ENCODE peak calls at places on chromosomes 7 and 10, in ten cellular contexts. One of them, this sample, is unnamed.

GRCh38 chr7:150862356-150862755 is 10.0 kb downstream of the AOC1 start:
- DNase-seq in CD4-positive, alpha-beta T cell: no peak
- DNase-seq in RWPE1: no peak
- DNase-seq in AG09319: no peak
- DNase-seq in GM20000: no peak
- DNase-seq in cardiac muscle cell: no peak
- DNase-seq in WTC11: no peak
- DNase-seq in A673: no peak
- DNase-seq in mucosa of descending colon: no peak
- DNase-seq in HCT116: no peak
- DNase-seq in this sample: no peak

GRCh38 chr10:77301305-77301730 is 336.3 kb downstream of the KCNMA1 start:
- DNase-seq in mucosa of descending colon: no peak
- DNase-seq in cardiac muscle cell: peak; percentile 56
- DNase-seq in A673: no peak
- DNase-seq in GM20000: no peak
- DNase-seq in CD4-positive, alpha-beta T cell: no peak
- DNase-seq in AG09319: no peak
- DNase-seq in WTC11: no peak
- DNase-seq in HCT116: no peak
- DNase-seq in RWPE1: peak; percentile 30
- DNase-seq in this sample: no peak

GRCh38 chr7:24653316-24654085 is 80.2 kb downstream of the PALS2 start:
- DNase-seq in HCT116: no peak
- DNase-seq in RWPE1: no peak
- DNase-seq in CD4-positive, alpha-beta T cell: no peak
- DNase-seq in AG09319: no peak
- DNase-seq in cardiac muscle cell: no peak
- DNase-seq in A673: peak; percentile 60
- DNase-seq in GM20000: no peak
- DNase-seq in WTC11: no peak
- DNase-seq in mucosa of descending colon: no peak
- DNase-seq in this sample: no peak

GRCh38 chr10:22259280-22259679 is 41.5 kb upstream of the EBLN1 start:
- DNase-seq in cardiac muscle cell: peak; percentile 60
- DNase-seq in mucosa of descending colon: no peak
- DNase-seq in RWPE1: no peak
- DNase-seq in A673: no peak
- DNase-seq in HCT116: no peak
- DNase-seq in AG09319: no peak
- DNase-seq in CD4-positive, alpha-beta T cell: no peak
- DNase-seq in WTC11: no peak
- DNase-seq in GM20000: peak; percentile 40
- DNase-seq in this sample: no peak

GRCh38 chr7:71497233-71497946 is 365.4 kb downstream of the GALNT17 start:
- DNase-seq in RWPE1: no peak
- DNase-seq in A673: no peak
- DNase-seq in AG09319: no peak
- DNase-seq in HCT116: no peak
- DNase-seq in CD4-positive, alpha-beta T cell: no peak
- DNase-seq in GM20000: no peak
- DNase-seq in mucosa of descending colon: no peak
- DNase-seq in cardiac muscle cell: no peak
- DNase-seq in WTC11: no peak
- DNase-seq in this sample: no peak

GRCh38 chr10:63227207-63227895 is 94.2 kb downstream of the NRBF2 start:
- DNase-seq in cardiac muscle cell: no peak
- DNase-seq in mucosa of descending colon: no peak
- DNase-seq in CD4-positive, alpha-beta T cell: no peak
- DNase-seq in WTC11: no peak
- DNase-seq in HCT116: peak; percentile 12
- DNase-seq in RWPE1: no peak
- DNase-seq in AG09319: no peak
- DNase-seq in A673: no peak
- DNase-seq in GM20000: peak; percentile 29
- DNase-seq in this sample: no peak

GRCh38 chr10:43865275-43866135 is 216.8 kb upstream of the ZNF32 start:
- DNase-seq in cardiac muscle cell: peak; percentile 69
- DNase-seq in WTC11: no peak
- DNase-seq in GM20000: no peak
- DNase-seq in RWPE1: no peak
- DNase-seq in AG09319: no peak
- DNase-seq in HCT116: no peak
- DNase-seq in CD4-positive, alpha-beta T cell: no peak
- DNase-seq in mucosa of descending colon: no peak
- DNase-seq in A673: no peak
- DNase-seq in this sample: no peak

GRCh38 chr7:151251926-151252835 is 3.7 kb upstream of the SMARCD3 start:
- DNase-seq in WTC11: peak; percentile 62
- DNase-seq in GM20000: no peak
- DNase-seq in CD4-positive, alpha-beta T cell: no peak
- DNase-seq in AG09319: peak; percentile 49
- DNase-seq in mucosa of descending colon: peak; percentile 66
- DNase-seq in HCT116: no peak
- DNase-seq in A673: peak; percentile 49
- DNase-seq in RWPE1: peak; percentile 45
- DNase-seq in cardiac muscle cell: peak; percentile 87
- DNase-seq in this sample: peak; percentile 72

GRCh38 chr7:47342646-47343045 is 239.3 kb downstream of the TNS3 start:
- DNase-seq in GM20000: no peak
- DNase-seq in WTC11: no peak
- DNase-seq in HCT116: no peak
- DNase-seq in A673: no peak
- DNase-seq in cardiac muscle cell: no peak
- DNase-seq in RWPE1: no peak
- DNase-seq in CD4-positive, alpha-beta T cell: no peak
- DNase-seq in mucosa of descending colon: no peak
- DNase-seq in AG09319: no peak
- DNase-seq in this sample: no peak

GRCh38 chr10:1550291-1550595 is 187.1 kb downstream of the ADARB2 start:
- DNase-seq in RWPE1: no peak
- DNase-seq in WTC11: no peak
- DNase-seq in CD4-positive, alpha-beta T cell: no peak
- DNase-seq in cardiac muscle cell: no peak
- DNase-seq in mucosa of descending colon: no peak
- DNase-seq in GM20000: no peak
- DNase-seq in HCT116: no peak
- DNase-seq in A673: no peak
- DNase-seq in AG09319: no peak
- DNase-seq in this sample: no peak

GRCh38 chr10:42990016-42990720 is 86.7 kb upstream of the RET start:
- DNase-seq in RWPE1: no peak
- DNase-seq in WTC11: peak; percentile 10
- DNase-seq in AG09319: no peak
- DNase-seq in HCT116: no peak
- DNase-seq in CD4-positive, alpha-beta T cell: no peak
- DNase-seq in GM20000: no peak
- DNase-seq in mucosa of descending colon: peak; percentile 28
- DNase-seq in cardiac muscle cell: no peak
- DNase-seq in A673: no peak
- DNase-seq in this sample: no peak

GRCh38 chr7:44162785-44163395 is 21.8 kb upstream of the MYL7 start:
- DNase-seq in CD4-positive, alpha-beta T cell: no peak
- DNase-seq in WTC11: no peak
- DNase-seq in A673: no peak
- DNase-seq in cardiac muscle cell: no peak
- DNase-seq in GM20000: no peak
- DNase-seq in AG09319: no peak
- DNase-seq in RWPE1: no peak
- DNase-seq in mucosa of descending colon: no peak
- DNase-seq in HCT116: no peak
- DNase-seq in this sample: no peak

GRCh38 chr10:12960431-12960898 is 41.0 kb downstream of the CCDC3 start:
- DNase-seq in cardiac muscle cell: no peak
- DNase-seq in GM20000: no peak
- DNase-seq in HCT116: no peak
- DNase-seq in RWPE1: no peak
- DNase-seq in mucosa of descending colon: peak; percentile 61
- DNase-seq in AG09319: no peak
- DNase-seq in WTC11: no peak
- DNase-seq in A673: no peak
- DNase-seq in CD4-positive, alpha-beta T cell: no peak
- DNase-seq in this sample: no peak

GRCh38 chr10:122236690-122237306 is 34.3 kb upstream of the BTBD16 start:
- DNase-seq in AG09319: no peak
- DNase-seq in mucosa of descending colon: no peak
- DNase-seq in WTC11: no peak
- DNase-seq in A673: no peak
- DNase-seq in HCT116: no peak
- DNase-seq in RWPE1: no peak
- DNase-seq in cardiac muscle cell: no peak
- DNase-seq in GM20000: no peak
- DNase-seq in CD4-positive, alpha-beta T cell: no peak
- DNase-seq in this sample: no peak

GRCh38 chr7:78191475-78192079 is 393.0 kb downstream of the PHTF2 start:
- DNase-seq in HCT116: no peak
- DNase-seq in A673: no peak
- DNase-seq in RWPE1: no peak
- DNase-seq in cardiac muscle cell: no peak
- DNase-seq in WTC11: no peak
- DNase-seq in AG09319: no peak
- DNase-seq in CD4-positive, alpha-beta T cell: no peak
- DNase-seq in GM20000: no peak
- DNase-seq in mucosa of descending colon: no peak
- DNase-seq in this sample: no peak

GRCh38 chr10:99595770-99596465 is 24.3 kb downstream of the SLC25A28 start:
- DNase-seq in CD4-positive, alpha-beta T cell: no peak
- DNase-seq in HCT116: no peak
- DNase-seq in WTC11: no peak
- DNase-seq in GM20000: no peak
- DNase-seq in mucosa of descending colon: no peak
- DNase-seq in A673: no peak
- DNase-seq in RWPE1: no peak
- DNase-seq in cardiac muscle cell: no peak
- DNase-seq in AG09319: no peak
- DNase-seq in this sample: no peak

GRCh38 chr10:77416327-77417135 is 221.1 kb downstream of the KCNMA1 start:
- DNase-seq in WTC11: no peak
- DNase-seq in mucosa of descending colon: no peak
- DNase-seq in cardiac muscle cell: peak; percentile 82
- DNase-seq in GM20000: no peak
- DNase-seq in HCT116: no peak
- DNase-seq in CD4-positive, alpha-beta T cell: no peak
- DNase-seq in AG09319: no peak
- DNase-seq in RWPE1: peak; percentile 34
- DNase-seq in A673: no peak
- DNase-seq in this sample: no peak

GRCh38 chr7:120981888-120982615 is 6.5 kb upstream of the CPED1 start:
- DNase-seq in HCT116: no peak
- DNase-seq in RWPE1: no peak
- DNase-seq in cardiac muscle cell: peak; percentile 67
- DNase-seq in GM20000: no peak
- DNase-seq in AG09319: no peak
- DNase-seq in CD4-positive, alpha-beta T cell: no peak
- DNase-seq in WTC11: no peak
- DNase-seq in mucosa of descending colon: no peak
- DNase-seq in A673: no peak
- DNase-seq in this sample: no peak
- TF ChIP-seq CTCF in HCT116: no peak
- TF ChIP-seq CTCF in RWPE1: no peak
- TF ChIP-seq CTCF in cardiac muscle cell: peak; percentile 13
- TF ChIP-seq CTCF in GM20000: no peak
- TF ChIP-seq CTCF in AG09319: no peak
- TF ChIP-seq CTCF in CD4-positive, alpha-beta T cell: no peak
- TF ChIP-seq CTCF in WTC11: no peak
- TF ChIP-seq CTCF in mucosa of descending colon: no peak
- TF ChIP-seq CTCF in A673: no peak
- TF ChIP-seq CTCF in this sample: no peak

DNA sequence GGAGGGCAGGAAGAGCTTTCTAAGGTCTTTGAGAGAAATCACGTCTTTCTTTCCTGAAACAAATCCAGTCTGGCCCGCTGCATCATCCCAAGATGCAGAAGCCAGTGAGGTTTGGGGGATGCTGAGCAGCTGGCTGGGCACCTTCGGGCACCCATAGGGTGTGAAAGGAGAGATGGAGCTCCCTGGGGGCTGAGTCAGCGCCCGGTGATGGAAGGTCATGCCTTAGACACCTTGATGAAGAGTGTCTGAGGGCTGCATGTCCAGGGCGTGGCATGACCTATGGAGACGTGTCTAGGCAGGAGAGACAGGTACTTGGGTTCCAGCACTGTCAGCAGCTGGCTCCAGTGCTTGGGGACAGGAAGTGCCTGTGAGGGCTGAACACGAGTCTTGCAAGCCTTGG is 88.3 kb downstream of the GOLGA7B start:
- DNase-seq in mucosa of descending colon: no peak
- DNase-seq in AG09319: no peak
- DNase-seq in HCT116: no peak
- DNase-seq in WTC11: no peak
- DNase-seq in cardiac muscle cell: no peak
- DNase-seq in CD4-positive, alpha-beta T cell: no peak
- DNase-seq in A673: no peak
- DNase-seq in RWPE1: no peak
- DNase-seq in GM20000: no peak
- DNase-seq in this sample: no peak
- TF ChIP-seq CTCF in mucosa of descending colon: no peak
- TF ChIP-seq CTCF in AG09319: no peak
- TF ChIP-seq CTCF in HCT116: no peak
- TF ChIP-seq CTCF in WTC11: no peak
- TF ChIP-seq CTCF in cardiac muscle cell: no peak
- TF ChIP-seq CTCF in CD4-positive, alpha-beta T cell: no peak
- TF ChIP-seq CTCF in A673: no peak
- TF ChIP-seq CTCF in RWPE1: no peak
- TF ChIP-seq CTCF in GM20000: no peak
- TF ChIP-seq CTCF in this sample: no peak

DNA sequence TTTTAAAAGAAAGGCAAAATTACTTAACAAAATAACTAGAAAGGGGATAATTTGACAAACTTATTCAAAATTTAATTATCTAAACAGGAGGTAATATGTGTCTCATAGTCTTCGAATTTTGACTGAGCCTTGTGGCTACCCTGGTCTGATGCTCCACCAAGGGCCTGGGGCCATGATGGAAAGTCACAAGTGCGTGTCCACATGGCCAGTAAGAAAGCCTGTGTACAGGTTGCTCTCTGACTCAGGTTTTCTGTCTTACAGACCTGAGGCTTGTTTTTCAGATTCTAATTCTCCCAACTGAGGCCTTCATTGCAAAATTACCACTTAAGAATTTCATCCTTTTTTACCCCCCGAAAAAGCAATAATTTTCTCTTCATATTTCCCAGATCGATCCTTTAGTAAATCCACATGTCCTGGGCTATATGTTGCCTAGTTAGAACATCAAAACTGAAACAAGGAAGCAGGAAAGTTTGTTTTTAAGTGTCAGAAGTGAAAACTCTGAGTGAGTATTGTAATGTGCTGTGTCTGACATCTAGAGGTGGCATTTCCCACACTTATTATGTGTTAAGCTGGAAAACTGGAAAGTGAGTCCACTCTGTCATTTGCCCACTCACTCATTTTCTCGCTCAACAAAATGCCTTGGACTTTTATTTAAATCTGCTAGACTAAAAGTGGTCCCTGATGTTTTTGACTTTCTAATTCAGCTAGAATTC is 10.0 kb downstream of the CYP3A43 start:
- DNase-seq in RWPE1: peak; percentile 11
- DNase-seq in cardiac muscle cell: peak; percentile 15
- DNase-seq in WTC11: no peak
- DNase-seq in HCT116: no peak
- DNase-seq in GM20000: peak; percentile 45
- DNase-seq in CD4-positive, alpha-beta T cell: no peak
- DNase-seq in mucosa of descending colon: no peak
- DNase-seq in AG09319: no peak
- DNase-seq in A673: no peak
- DNase-seq in this sample: no peak
- TF ChIP-seq CTCF in RWPE1: peak; percentile 58
- TF ChIP-seq CTCF in cardiac muscle cell: no peak
- TF ChIP-seq CTCF in WTC11: no peak
- TF ChIP-seq CTCF in HCT116: peak; percentile 45
- TF ChIP-seq CTCF in GM20000: peak; percentile 15
- TF ChIP-seq CTCF in CD4-positive, alpha-beta T cell: no peak
- TF ChIP-seq CTCF in mucosa of descending colon: no peak
- TF ChIP-seq CTCF in AG09319: no peak
- TF ChIP-seq CTCF in A673: peak; percentile 32
- TF ChIP-seq CTCF in this sample: no peak

GRCh38 chr10:93115661-93116383 is 42.1 kb downstream of the CYP26A1 start:
- DNase-seq in mucosa of descending colon: no peak
- DNase-seq in HCT116: peak; percentile 74
- DNase-seq in A673: peak; percentile 76
- DNase-seq in RWPE1: peak; percentile 76
- DNase-seq in WTC11: peak; percentile 88
- DNase-seq in AG09319: no peak
- DNase-seq in cardiac muscle cell: peak; percentile 73
- DNase-seq in CD4-positive, alpha-beta T cell: peak; percentile 59
- DNase-seq in GM20000: peak; percentile 66
- DNase-seq in this sample: peak; percentile 62
- TF ChIP-seq CTCF in mucosa of descending colon: peak; percentile 41
- TF ChIP-seq CTCF in HCT116: peak; percentile 47
- TF ChIP-seq CTCF in A673: peak; percentile 60
- TF ChIP-seq CTCF in RWPE1: peak; percentile 19
- TF ChIP-seq CTCF in WTC11: peak; percentile 47
- TF ChIP-seq CTCF in AG09319: peak; percentile 47
- TF ChIP-seq CTCF in cardiac muscle cell: peak; percentile 58
- TF ChIP-seq CTCF in CD4-positive, alpha-beta T cell: peak; percentile 49
- TF ChIP-seq CTCF in GM20000: peak; percentile 45
- TF ChIP-seq CTCF in this sample: peak; percentile 54

This sample was measured in neural crest cell.